ENCODE peak calls at places on chromosomes 2 and 18, in eight cellular contexts. A is Calu3, K is WERI-Rb-1, H is GM10248, Z is AG10803, F is GM13976, L is OCI-LY7, C is progenitor cell of endocrine pancreas. G is an unnamed sample.

GRCh38 chr2:97766567-97766966 is 53.2 kb downstream of the ZAP70 start:
- DNase-seq in Z (no peak), K (no peak), F (no peak), C (no peak), A (no peak), H (no peak), L (no peak), G (no peak)

GRCh38 chr18:50806208-50806616 is 13.6 kb downstream of the MRO start:
- DNase-seq in Z (no peak), C (no peak), K (peak; percentile 75), H (no peak), A (no peak), F (no peak), L (no peak), G (no peak)

GRCh38 chr2:239376942-239377531 is 23.8 kb downstream of the HDAC4 start:
- DNase-seq in L (no peak), H (no peak), F (no peak), Z (no peak), A (no peak), C (no peak), K (no peak), G (no peak)

GRCh38 chr18:79402977-79403722 is 7.4 kb downstream of the NFATC1 start:
- DNase-seq in L (no peak), K (no peak), F (no peak), A (no peak), C (no peak), H (no peak), Z (peak; percentile 72), G (no peak)

GRCh38 chr2:37005118-37005868 is 39.0 kb upstream of the STRN start:
- DNase-seq in H (peak; percentile 31), Z (peak; percentile 5), L (peak; percentile 50), C (no peak), A (peak; percentile 11), F (peak; percentile 31), K (peak; percentile 37), G (peak; percentile 23)

GRCh38 chr2:128981353-128981752 is 662.7 kb upstream of the HS6ST1 start:
- DNase-seq in Z (no peak), A (no peak), C (no peak), H (no peak), L (no peak), F (no peak), K (no peak), G (no peak)

GRCh38 chr2:179898873-179899272 is 37.5 kb upstream of the ZNF385B start:
- DNase-seq in F (no peak), C (no peak), K (peak; percentile 67), H (peak; percentile 8), L (peak; percentile 92), A (peak; percentile 52), Z (peak; percentile 19), G (no peak)

GRCh38 chr18:49189772-49190171 is 239.0 kb upstream of the SMAD7 start:
- DNase-seq in Z (peak; percentile 66), H (no peak), C (no peak), F (no peak), A (no peak), L (no peak), K (no peak), G (no peak)

GRCh38 chr2:201532686-201533304 is 81.3 kb downstream of the STRADB start:
- DNase-seq in K (no peak), L (no peak), H (peak; percentile 25), A (no peak), Z (peak; percentile 91), C (no peak), F (peak; percentile 41), G (peak; percentile 28)

GRCh38 chr2:30200875-30201274 is 30.5 kb upstream of the LBH start:
- DNase-seq in K (no peak), F (no peak), C (no peak), Z (no peak), H (no peak), L (no peak), A (no peak), G (no peak)

DNA sequence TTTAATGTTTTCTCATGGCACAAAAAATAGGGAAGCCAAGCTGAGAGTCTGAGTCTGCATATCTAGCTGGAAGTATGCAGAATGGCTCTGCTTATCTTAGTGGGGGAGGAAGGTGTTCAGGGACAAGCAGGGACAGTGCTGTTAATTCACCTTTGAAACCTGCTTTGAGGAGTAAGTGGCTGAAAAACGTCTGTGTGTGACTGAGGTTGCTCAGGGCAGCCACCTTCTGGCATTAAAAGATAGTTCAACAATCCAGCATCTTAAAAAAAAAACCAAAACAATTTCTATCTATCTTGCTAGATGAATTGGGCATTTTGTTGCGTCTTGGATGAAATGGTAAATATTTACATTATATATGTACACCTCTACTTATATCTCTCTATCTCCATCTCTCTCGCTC is 2.0 kb upstream of the TRPM8 start:
- DNase-seq in K (no peak), L (peak; percentile 7), A (no peak), C (no peak), Z (no peak), F (no peak), H (no peak), G (no peak)
- TF ChIP-seq CTCF in K (peak; percentile 42), L (peak; percentile 59), A (no peak), C (peak; percentile 23), Z (no peak), F (peak; percentile 6), H (peak; percentile 18), G (peak; percentile 18)

GRCh38 chr2:241314181-241314932 is 1.1 kb downstream of the HDLBP start:
- DNase-seq in Z (peak; percentile 60), L (no peak), C (no peak), A (no peak), K (no peak), H (no peak), F (no peak), G (no peak)

GRCh38 chr2:241314933-241315182 is 614 bp downstream of the HDLBP start:
- DNase-seq in C (no peak), A (no peak), Z (no peak), L (no peak), K (no peak), F (no peak), H (no peak), G (no peak)

GRCh38 chr2:241316825-241317224 is 1.1 kb downstream of the SEPTIN2 start:
- DNase-seq in F (no peak), A (no peak), Z (no peak), C (no peak), H (no peak), K (no peak), L (no peak), G (no peak)

GRCh38 chr2:241315879-241316700 is at the start of gene SEPTIN2:
- DNase-seq in K (peak; percentile 68), L (peak; percentile 72), A (peak; percentile 72), Z (peak; percentile 53), C (no peak), H (no peak), F (peak; percentile 61), G (peak; percentile 48)

GRCh38 chr2:241315183-241315878 is at the start of gene HDLBP:
- DNase-seq in H (peak; percentile 98), A (peak; percentile 100), Z (peak; percentile 98), L (peak; percentile 99), C (peak; percentile 100), K (peak; percentile 100), F (peak; percentile 99), G (peak; percentile 99)
- TF ChIP-seq CTCF in H (peak; percentile 51), A (no peak), Z (peak; percentile 27), L (peak; percentile 79), C (peak; percentile 44), K (peak; percentile 53), F (peak; percentile 71), G (peak; percentile 77)

DNA sequence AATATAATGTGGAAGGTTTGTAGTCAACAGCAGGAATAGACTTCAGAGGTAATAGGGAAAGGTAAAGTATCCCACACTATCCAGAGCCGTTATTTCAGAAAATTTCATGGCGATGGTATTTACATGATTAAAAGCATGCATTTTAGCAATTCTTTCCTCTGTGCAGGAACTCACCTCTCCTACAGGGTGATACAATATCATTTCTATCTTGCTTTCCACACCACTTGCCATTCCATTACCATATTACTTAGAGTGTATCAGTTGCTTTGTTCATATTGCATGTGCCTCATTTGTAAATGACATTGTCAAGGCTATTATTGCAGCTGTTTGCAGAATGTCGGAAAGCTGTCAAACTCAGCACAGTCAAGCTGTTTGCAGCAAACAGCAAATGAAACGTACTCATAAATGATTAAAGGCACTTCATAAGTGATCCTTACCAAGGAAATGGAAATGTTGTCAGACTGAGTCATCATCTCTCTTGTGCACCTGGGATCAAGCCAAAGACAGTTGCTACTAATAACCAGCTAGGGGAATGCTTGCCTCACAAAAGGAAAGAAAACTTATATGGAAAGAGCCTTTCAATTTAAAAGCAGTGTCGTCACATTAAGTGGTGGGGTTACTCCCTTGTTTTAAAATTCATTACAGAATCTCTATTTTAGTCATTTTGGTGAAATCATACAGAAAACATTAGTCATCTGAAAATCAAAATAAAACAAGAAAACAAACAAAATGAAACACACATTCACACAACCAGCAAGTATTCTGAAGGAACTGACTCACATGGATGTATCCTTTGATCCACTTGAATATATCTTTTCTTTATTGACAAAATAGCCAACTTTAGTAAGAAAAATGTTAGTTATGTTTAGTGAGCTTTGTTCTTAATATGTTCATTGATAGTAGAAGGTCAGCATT is 1064.1 kb upstream of the CNTNAP5 start:
- DNase-seq in C (no peak), A (no peak), Z (peak; percentile 12), H (no peak), K (no peak), F (no peak), L (no peak), G (no peak)
- TF ChIP-seq CTCF in C (no peak), A (no peak), Z (no peak), H (no peak), K (no peak), F (no peak), L (no peak), G (no peak)

GRCh38 chr2:69011611-69012157 is 1.3 kb upstream of the ANTXR1 start:
- DNase-seq in C (no peak), H (no peak), Z (no peak), A (no peak), K (peak; percentile 32), L (no peak), F (no peak), G (no peak)
- TF ChIP-seq CTCF in C (peak; percentile 24), H (no peak), Z (no peak), A (no peak), K (peak; percentile 61), L (peak; percentile 23), F (no peak), G (no peak)

GRCh38 chr18:52903858-52904257 is 563.9 kb downstream of the DCC start:
- DNase-seq in Z (peak; percentile 2), K (peak; percentile 75), A (no peak), C (peak; percentile 50), F (no peak), H (no peak), L (peak; percentile 15), G (peak; percentile 4)
- TF ChIP-seq CTCF in Z (peak; percentile 35), K (peak; percentile 67), A (peak; percentile 40), C (peak; percentile 92), F (peak; percentile 20), H (peak; percentile 26), L (peak; percentile 74), G (peak; percentile 58)

GRCh38 chr2:211033765-211034164 is 477.4 kb downstream of the CPS1 start:
- DNase-seq in C (no peak), L (no peak), H (no peak), F (no peak), Z (no peak), K (peak; percentile 22), A (peak; percentile 24), G (no peak)
- TF ChIP-seq CTCF in C (peak; percentile 61), L (peak; percentile 56), H (peak; percentile 19), F (peak; percentile 6), Z (no peak), K (peak; percentile 20), A (peak; percentile 47), G (no peak)